ENCODE peak calls at places on chromosome 1, in five cellular contexts. V is heart left ventricle, E is Panc1, T is K562, Y is HCT116. Q is an unnamed sample.

GRCh38 chr1:88293791-88294190 is 390.3 kb upstream of the PKN2 start:
- ATAC-seq in V (no peak), E (no peak), T (no peak), Y (no peak), Q (no peak)

GRCh38 chr1:231016234-231016633 is 23.8 kb downstream of the FAM89A start:
- ATAC-seq in V (no peak), E (no peak), T (no peak), Y (no peak), Q (no peak)

GRCh38 chr1:12229386-12229834 is 420 bp upstream of the VPS13D start:
- ATAC-seq in V (peak; percentile 2), E (peak; percentile 38), T (peak; percentile 49), Y (peak; percentile 28), Q (peak; percentile 10)

GRCh38 chr1:92623187-92623778 is 136.6 kb upstream of the GFI1 start:
- ATAC-seq in V (no peak), E (no peak), T (peak; percentile 72), Y (peak; percentile 75), Q (no peak)

GRCh38 chr1:156489166-156489934 is 11.2 kb downstream of the MEF2D start:
- ATAC-seq in V (peak; percentile 59), E (peak; percentile 27), T (peak; percentile 60), Y (peak; percentile 25), Q (peak; percentile 51)

GRCh38 chr1:234980224-234980656 is 148.4 kb downstream of the TOMM20 start:
- ATAC-seq in V (peak; percentile 5), E (peak; percentile 21), T (no peak), Y (peak; percentile 64), Q (no peak)

GRCh38 chr1:8974551-8974950 is 28.9 kb downstream of the CA6 start:
- ATAC-seq in V (no peak), E (no peak), T (no peak), Y (no peak), Q (no peak)

GRCh38 chr1:156474966-156475365 is 25.6 kb downstream of the MEF2D start:
- ATAC-seq in V (no peak), E (no peak), T (no peak), Y (no peak), Q (no peak)

GRCh38 chr1:7705048-7705907 is 65.8 kb upstream of the VAMP3 start:
- ATAC-seq in V (no peak), E (peak; percentile 39), T (no peak), Y (no peak), Q (peak; percentile 8)

GRCh38 chr1:172549621-172550280 is 16.8 kb downstream of the SUCO start:
- ATAC-seq in V (no peak), E (no peak), T (peak; percentile 11), Y (no peak), Q (no peak)

GRCh38 chr1:111030590-111030989 is 66.9 kb upstream of the LRIF1 start:
- ATAC-seq in V (no peak), E (peak; percentile 87), T (peak; percentile 95), Y (peak; percentile 92), Q (no peak)

GRCh38 chr1:113369040-113369439 is 21.3 kb upstream of the MAGI3 start:
- ATAC-seq in V (no peak), E (no peak), T (no peak), Y (no peak), Q (no peak)

DNA sequence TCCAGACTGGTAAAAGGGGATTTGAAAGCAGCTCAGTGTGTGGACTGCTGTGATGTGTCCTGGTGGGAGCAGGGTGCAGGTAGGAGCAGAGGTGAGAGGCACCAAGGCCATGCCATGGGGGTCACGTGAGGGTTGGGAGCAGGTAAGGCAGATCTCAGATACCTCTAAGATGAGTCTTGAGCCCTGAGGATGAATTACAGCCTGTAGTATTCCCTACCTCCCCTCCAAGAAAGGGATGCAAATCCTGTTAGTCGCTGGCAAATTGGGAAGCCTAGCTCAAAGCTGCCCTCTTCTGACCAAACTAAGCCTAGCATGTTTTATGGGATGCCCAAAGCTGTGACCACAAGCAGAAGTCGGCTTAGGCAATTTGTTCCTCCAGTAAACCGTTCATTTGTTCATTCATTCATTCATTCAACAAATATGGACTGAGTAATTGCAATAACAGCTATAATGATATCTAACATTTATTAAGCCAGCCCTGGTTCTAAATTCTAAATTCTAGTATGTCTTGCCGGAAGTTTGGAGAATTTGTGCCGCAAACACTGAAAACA is 3.9 kb upstream of the NUAK2 start:
- ATAC-seq in V (no peak), E (peak; percentile 36), T (peak; percentile 20), Y (peak; percentile 39), Q (no peak)
- TF ChIP-seq CTCF in V (peak; percentile 85), E (peak; percentile 80), T (peak; percentile 79), Y (peak; percentile 63), Q (peak; percentile 61)

DNA sequence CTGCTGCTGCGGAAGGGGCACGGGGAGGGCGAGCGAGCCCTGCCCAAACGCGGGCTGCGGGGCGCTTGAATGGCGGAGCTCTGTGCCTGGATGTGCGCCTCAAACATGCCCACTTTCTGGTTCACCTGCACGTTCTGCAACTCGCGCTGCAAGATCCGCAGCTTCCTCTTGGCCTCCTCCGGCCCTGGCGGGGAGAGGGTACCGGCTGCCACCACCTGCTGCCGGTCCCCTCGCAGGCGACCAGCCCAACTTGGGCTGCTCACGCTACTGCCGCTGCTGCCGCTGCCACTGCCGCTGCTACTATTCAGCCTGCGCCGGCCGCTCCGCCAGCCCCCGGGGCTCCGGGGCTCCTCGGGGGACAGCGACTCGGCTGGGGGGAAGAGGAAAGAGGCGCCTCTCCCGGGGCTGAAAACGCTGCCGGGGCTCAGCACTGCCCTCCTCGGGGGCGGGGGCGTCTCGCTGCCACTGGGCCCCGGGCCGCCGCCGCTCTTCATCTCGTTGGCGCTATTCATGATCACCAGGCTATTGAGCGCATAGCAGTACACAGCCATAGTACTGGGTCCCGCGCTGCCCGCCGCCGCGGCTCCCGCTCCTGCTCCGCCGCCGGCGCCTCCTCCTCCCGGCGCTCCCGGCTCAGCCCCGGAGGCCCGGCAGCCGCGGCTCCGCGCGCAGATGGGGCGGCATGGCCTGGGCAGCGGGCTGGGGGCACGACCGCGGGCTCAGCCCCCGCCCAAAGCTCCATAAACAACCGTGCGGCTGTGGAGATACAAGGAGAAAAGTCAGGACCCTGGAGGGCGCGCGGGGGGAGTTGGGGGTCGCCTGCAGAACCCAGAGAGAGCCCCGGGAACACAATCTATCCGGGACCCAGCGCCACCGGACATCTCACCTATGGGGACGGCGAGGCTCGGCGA is 1.9 kb downstream of the ITPKB start:
- ATAC-seq in V (no peak), E (peak; percentile 64), T (no peak), Y (no peak), Q (peak; percentile 35)
- TF ChIP-seq CTCF in V (peak; percentile 29), E (no peak), T (no peak), Y (no peak), Q (no peak)

DNA sequence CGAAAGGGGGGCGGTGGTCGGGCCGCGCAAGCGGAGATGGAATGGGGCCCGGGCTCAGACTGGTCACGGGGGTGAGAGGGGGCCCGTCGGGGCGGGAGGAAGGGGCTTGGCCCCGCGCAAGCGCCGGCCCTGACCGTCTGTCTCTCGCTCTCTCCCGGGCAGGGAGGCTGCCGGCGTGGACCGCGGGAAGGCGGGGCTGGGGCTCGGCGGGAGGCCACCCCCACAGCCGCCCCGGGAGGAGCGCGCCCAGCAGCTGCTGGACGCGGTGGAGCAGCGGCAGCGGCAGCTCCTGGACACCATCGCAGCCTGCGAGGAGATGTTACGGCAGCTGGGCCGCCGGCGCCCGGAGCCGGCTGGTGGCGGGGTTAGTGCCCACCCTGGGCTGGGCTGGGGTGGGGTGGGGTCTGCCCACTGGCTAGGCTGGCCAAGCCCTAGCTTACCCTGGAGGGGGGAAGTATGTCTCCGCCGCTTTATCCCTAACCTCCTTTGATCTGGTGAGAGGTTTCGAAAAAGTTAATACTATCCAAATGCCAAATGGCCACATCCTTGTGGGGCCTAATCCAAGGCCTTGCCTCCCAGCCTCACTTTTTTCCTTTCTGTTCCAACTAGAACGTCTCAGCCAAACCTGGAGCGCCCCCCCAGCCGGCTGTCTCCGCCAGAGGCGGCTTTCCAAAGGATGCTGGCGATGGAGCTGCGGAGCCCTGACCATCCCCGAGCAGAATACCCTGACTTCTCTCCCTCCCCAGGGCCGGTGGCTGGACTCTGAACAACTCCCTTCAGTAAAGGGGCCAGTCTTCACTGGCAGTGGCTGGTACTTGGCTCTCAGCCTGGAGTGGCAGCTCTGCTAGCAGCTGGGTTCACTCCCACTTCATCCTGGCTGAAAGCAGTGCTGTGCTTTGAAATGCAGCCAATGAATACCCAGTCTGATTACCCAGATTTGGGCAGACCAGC is 636 bp upstream of the YRDC start:
- ATAC-seq in V (peak; percentile 68), E (peak; percentile 85), T (peak; percentile 94), Y (peak; percentile 68), Q (peak; percentile 86)
- TF ChIP-seq CTCF in V (no peak), E (no peak), T (peak; percentile 14), Y (peak; percentile 8), Q (no peak)

GRCh38 chr1:48870596-48870995 is 93.9 kb upstream of the BEND5 start:
- ATAC-seq in V (no peak), E (no peak), T (no peak), Y (no peak), Q (no peak)
- TF ChIP-seq CTCF in V (peak; percentile 43), E (peak; percentile 55), T (peak; percentile 18), Y (peak; percentile 63), Q (no peak)

DNA sequence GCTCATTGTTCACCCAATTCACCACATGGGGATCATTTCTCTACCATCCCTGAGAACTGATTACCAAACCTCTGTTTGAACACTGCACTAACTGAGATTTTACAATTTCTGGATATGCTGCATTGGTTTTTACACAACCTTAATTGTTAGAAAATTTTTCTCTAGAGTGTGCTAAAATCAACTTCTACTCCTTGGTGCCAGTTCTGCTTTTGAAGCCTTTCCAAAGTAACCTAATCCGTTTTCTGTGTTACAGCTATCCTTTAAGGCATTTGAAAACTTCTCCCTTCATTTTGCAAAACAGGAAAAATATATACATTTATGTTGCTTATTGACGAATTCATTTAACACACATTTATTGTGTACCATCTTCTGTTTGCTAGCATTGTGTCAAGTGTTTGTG is 23.7 kb downstream of the SMAP2 start:
- ATAC-seq in V (no peak), E (no peak), T (no peak), Y (no peak), Q (no peak)
- TF ChIP-seq CTCF in V (no peak), E (no peak), T (no peak), Y (no peak), Q (no peak)

GRCh38 chr1:57424231-57425027 is 569 bp upstream of the DAB1 start:
- ATAC-seq in V (peak; percentile 33), E (peak; percentile 72), T (peak; percentile 57), Y (no peak), Q (no peak)
- TF ChIP-seq CTCF in V (peak; percentile 64), E (peak; percentile 84), T (peak; percentile 39), Y (no peak), Q (peak; percentile 27)

GRCh38 chr1:152162826-152163463 is 3.9 kb upstream of the RPTN start:
- ATAC-seq in V (no peak), E (no peak), T (no peak), Y (peak; percentile 72), Q (no peak)
- TF ChIP-seq CTCF in V (no peak), E (no peak), T (no peak), Y (no peak), Q (no peak)

GRCh38 chr1:161225534-161226319 is at the start of gene TOMM40L:
- ATAC-seq in V (peak; percentile 96), E (peak; percentile 92), T (peak; percentile 95), Y (peak; percentile 93), Q (peak; percentile 98)
- TF ChIP-seq CTCF in V (peak; percentile 75), E (peak; percentile 58), T (peak; percentile 84), Y (peak; percentile 51), Q (peak; percentile 71)